ENCODE peak calls at places on chromosomes 13 and 19, in nine cellular contexts. A is H9, J is cardiac muscle cell, C is foreskin fibroblast, K is thoracic aorta, V is neural progenitor cell, R is ascending aorta, E is tibial nerve, M is OCI-LY7. O is an unnamed sample.

GRCh38 chr13:55664178-55664577 is 1476.5 kb upstream of the PRR20A start:
- DNase-seq in J (no peak), M (no peak), K (no peak), R (no peak), V (no peak), E (no peak), C (no peak), A (no peak), O (no peak)

GRCh38 chr13:37148501-37148900 is 43.0 kb upstream of the CSNK1A1L start:
- DNase-seq in V (no peak), E (no peak), A (no peak), R (no peak), J (no peak), K (no peak), C (no peak), M (no peak), O (no peak)

GRCh38 chr19:7978196-7978825 is 27.1 kb downstream of the ELAVL1 start:
- DNase-seq in V (peak), R (no peak), K (no peak), C (no peak), M (no peak), E (no peak), A (no peak), J (no peak), O (no peak)

GRCh38 chr13:59479629-59480028 is 684.1 kb downstream of the DIAPH3 start:
- DNase-seq in V (no peak), M (no peak), C (no peak), E (no peak), R (no peak), K (no peak), J (no peak), A (peak), O (no peak)

GRCh38 chr19:34990578-34991192 is 9.4 kb upstream of the GRAMD1A start:
- DNase-seq in J (no peak), K (no peak), R (no peak), V (no peak), M (no peak), E (no peak), A (no peak), C (no peak), O (no peak)

GRCh38 chr13:58926858-58927257 is 1236.9 kb downstream of the DIAPH3 start:
- DNase-seq in M (no peak), C (no peak), J (no peak), R (no peak), A (no peak), E (no peak), K (no peak), V (no peak), O (no peak)

GRCh38 chr19:7377196-7377595 is 28.5 kb downstream of the ARHGEF18 start:
- DNase-seq in J (no peak), K (no peak), C (no peak), M (no peak), A (no peak), R (no peak), V (no peak), E (no peak), O (no peak)

GRCh38 chr13:40697711-40698110 is 31.3 kb upstream of the FOXO1 start:
- DNase-seq in A (no peak), V (no peak), J (no peak), M (peak), R (no peak), E (no peak), K (no peak), C (no peak), O (no peak)

DNA sequence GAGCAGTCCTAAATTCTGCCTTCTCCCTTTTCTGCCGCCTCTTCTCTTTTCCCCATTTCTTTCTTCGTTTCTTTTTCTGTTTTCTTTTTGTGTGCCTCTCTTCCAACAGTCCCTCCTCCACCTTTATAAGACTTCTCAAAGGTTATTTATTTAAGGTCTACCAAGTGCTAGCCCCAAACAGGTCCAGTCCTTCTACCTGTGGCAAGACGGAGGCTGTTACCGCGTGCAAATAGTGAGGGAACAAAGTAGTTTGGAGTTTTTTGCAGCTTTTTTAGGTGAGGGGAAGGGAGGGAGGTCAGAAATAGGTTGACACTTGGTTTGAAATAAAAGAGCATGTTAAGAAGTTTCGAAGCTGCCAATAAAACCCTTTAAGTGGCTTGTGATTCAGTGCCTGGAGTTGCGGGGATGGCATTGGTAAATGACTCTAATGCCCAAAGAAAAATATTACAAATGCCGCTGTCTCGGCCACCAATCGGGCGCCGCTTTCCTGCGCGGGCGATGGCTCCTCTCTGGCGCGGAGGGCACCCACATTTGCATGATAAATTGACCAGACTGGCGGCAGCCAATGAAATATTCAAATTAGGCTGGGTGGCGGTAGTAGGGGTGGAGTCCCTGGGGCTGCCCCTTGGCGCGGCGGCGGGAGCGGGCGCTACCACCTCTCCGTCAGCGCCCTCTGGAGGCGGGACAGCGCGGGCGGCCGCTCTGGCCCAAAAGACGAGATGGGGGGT is 7.5 kb upstream of the TSHZ3 start:
- DNase-seq in C (no peak), J (peak), A (peak), V (peak), M (no peak), K (no peak), E (no peak), R (no peak), O (peak)
- TF ChIP-seq CTCF in C (no peak), J (peak), A (peak), V (peak), M (peak), K (peak), E (peak), R (peak), O (peak)

DNA sequence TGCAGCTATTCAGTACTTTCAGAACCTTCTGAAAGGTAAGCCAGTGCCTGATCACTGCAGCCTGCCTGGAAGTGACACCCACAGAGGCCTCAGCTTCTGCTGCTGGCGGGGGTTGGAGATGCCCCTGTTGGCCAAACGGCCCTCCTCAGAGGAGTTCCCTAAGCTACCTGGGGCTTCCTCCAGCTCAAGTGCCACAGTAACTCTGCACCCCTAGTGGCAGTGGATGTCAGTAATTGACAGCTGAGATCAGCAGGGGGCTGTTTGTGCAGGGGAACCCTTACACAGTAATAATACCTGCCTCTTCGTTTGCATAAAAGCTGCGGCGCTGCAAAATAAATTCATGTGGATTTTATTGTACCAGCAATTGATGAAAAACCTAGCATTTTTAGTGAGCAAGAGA is 28.9 kb downstream of the TDRD12 start:
- DNase-seq in K (no peak), R (no peak), A (no peak), J (no peak), E (no peak), V (peak), M (peak), C (no peak), O (no peak)
- TF ChIP-seq CTCF in K (no peak), R (no peak), A (peak), J (peak), E (no peak), V (peak), M (peak), C (no peak), O (peak)

DNA sequence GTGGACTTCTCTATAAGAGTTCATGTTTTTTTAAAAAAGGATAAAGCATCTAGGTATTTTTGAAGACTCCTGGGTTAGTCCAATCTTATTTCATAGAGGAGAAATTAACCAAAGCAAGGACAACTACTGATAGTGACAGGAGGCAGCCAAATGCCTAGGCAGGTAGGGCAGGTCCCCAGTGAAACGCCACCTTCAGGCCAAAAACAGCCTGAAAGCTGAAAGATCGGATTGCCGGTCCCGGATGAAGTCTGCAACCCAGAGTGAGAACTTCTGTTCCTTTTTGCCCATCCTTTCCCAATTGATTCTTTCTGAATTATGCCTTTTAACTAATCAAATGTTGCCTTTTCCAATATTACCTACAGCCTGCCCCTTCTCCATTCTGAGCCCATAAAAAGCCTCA is 6.1 kb upstream of the GGACT start:
- DNase-seq in R (no peak), J (peak), K (no peak), M (no peak), V (peak), A (peak), C (no peak), E (no peak), O (peak)
- TF ChIP-seq CTCF in R (no peak), J (peak), K (no peak), M (peak), V (peak), A (peak), C (peak), E (no peak), O (peak)

GRCh38 chr13:100689191-100689590 is 14.6 kb upstream of the TMTC4 start:
- DNase-seq in K (no peak), R (no peak), E (no peak), J (no peak), V (no peak), M (no peak), A (no peak), C (no peak), O (no peak)

DNA sequence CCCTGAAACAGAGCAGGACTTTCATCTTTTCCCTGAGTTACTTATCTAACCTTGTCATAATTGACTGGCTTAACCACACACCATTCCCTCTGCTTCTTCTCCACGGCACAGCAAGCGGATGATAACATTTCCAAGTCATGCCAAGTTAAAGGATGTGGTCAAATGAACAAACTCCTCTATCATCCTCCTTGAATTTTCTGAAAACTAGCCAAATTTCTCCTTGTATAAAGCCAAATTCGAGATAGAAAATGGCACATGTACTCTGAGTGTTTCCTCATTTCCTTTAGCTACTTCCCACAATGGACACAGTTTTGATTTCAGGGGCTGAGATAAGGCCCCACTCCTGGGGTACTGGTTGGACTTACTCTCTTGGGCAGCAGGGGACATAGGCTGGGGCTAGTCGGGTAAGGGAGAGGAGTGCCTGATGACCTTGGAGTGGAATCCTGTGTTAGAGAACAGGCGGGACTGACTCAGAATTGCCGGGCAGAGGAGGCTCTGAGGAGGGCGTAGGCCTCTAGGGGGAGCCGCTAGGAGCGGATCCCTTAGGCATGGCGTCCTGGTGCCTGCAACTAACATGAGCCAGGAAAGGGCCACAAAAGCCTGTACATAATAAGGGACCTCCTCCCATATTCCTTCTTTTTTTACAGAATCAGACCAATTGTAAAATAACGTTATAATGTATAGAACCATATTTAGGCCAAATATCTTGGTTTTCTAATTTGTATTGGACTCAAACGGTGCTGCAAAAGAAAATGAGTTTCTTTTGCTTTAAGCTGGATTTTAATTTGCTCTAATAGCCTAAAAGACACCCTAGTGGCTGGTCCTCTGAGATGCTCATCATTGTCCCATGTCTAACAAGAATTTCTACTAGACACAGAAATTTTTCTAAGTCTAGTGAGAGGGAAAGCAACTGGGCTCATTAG is 20.4 kb upstream of the TMTC4 start:
- DNase-seq in J (peak), K (no peak), C (peak), E (no peak), M (no peak), V (peak), A (peak), R (no peak), O (peak)
- TF ChIP-seq CTCF in J (peak), K (no peak), C (peak), E (no peak), M (peak), V (peak), A (peak), R (no peak), O (peak)

GRCh38 chr19:46115396-46116109 is 8.9 kb downstream of the IGFL3 start:
- DNase-seq in E (no peak), R (no peak), M (no peak), V (no peak), A (no peak), C (peak), J (no peak), K (no peak), O (no peak)
- TF ChIP-seq CTCF in E (no peak), R (no peak), M (no peak), V (no peak), A (no peak), C (no peak), J (no peak), K (no peak), O (no peak)

GRCh38 chr19:13841339-13842293 is 35.3 kb upstream of the NANOS3 start:
- DNase-seq in R (peak), C (no peak), M (no peak), V (no peak), J (no peak), E (no peak), A (peak), K (no peak), O (no peak)

GRCh38 chr19:13844130-13844631 is 32.8 kb upstream of the NANOS3 start:
- DNase-seq in J (no peak), E (no peak), K (no peak), C (no peak), R (no peak), M (no peak), A (no peak), V (no peak), O (no peak)

GRCh38 chr19:13843104-13843921 is 33.6 kb upstream of the NANOS3 start:
- DNase-seq in M (no peak), R (peak), A (peak), J (peak), E (no peak), C (peak), V (peak), K (no peak), O (peak)

GRCh38 chr19:13840751-13841338 is 36.1 kb upstream of the NANOS3 start:
- DNase-seq in R (no peak), V (no peak), J (no peak), E (no peak), K (no peak), M (no peak), A (no peak), C (no peak), O (no peak)

DNA sequence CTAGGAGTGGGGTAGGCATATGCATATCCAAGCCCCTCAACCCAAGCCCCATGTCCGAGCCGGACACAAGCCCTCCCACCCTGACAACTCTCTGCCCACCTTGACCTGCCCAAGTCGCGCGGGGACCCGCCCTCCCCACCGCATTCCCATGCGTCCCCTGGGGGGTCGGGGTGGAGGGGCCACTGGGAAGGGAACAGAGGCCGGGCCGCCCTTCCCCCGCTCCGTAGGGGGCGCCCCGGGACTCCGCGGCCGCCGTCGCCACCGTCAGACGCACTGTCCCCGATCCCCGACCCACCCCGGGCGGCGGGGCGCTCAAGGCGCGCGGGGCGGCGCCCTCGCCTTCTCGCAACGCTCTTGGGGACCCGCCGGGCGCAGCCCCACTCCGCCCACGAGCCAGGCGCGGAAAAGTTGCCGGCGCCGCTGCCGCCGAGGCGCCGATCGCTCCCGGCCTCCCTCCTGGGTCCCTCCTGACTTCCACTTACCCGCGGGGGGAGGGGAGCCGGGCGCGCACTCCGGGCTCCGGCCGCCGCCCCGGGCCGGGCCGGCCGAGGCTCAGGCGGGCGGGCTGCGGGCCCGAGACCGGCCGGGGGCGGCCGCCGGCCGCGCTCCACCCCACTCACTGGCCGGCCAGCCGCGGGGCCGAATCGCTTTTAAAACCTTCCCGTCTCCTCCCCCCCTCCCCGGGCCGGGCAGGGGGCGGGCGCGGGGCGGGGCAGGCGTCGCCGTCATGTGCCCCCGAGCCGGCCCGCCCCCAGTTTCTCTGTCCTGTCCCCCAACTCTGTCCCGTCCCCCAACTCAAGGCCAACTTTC is 34.4 kb upstream of the NANOS3 start:
- DNase-seq in V (peak), C (peak), K (peak), A (peak), M (peak), E (peak), J (peak), R (peak), O (peak)
- TF ChIP-seq CTCF in V (peak), C (no peak), K (no peak), A (peak), M (peak), E (no peak), J (no peak), R (no peak), O (no peak)

DNA sequence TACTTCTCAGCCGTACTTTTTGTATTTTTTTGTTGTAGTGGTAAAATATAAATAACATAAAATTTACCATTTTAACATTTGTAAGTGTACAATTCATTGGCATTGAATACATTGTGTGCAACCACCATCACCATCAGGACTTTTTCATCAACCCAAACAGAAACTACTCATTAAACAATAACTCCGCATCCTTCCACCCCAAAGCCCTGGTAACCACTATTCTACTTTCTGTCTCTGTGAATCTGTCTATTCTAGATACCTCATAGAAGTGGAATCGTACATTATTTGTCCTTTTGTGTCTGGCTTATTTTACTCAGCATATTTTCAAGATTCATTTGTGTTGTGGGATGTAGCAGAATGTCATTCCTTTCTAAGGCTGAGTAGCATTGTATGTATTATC is 38.5 kb downstream of the USPL1 start:
- DNase-seq in M (no peak), A (no peak), K (no peak), V (no peak), E (no peak), C (no peak), J (no peak), R (no peak), O (no peak)
- TF ChIP-seq CTCF in M (no peak), A (no peak), K (no peak), V (no peak), E (no peak), C (no peak), J (no peak), R (no peak), O (no peak)

GRCh38 chr19:1590641-1591397 is 1.8 kb downstream of the MBD3 start:
- DNase-seq in K (no peak), V (peak), M (peak), E (no peak), J (peak), C (no peak), R (no peak), A (peak), O (no peak)
- TF ChIP-seq CTCF in K (no peak), V (peak), M (peak), E (no peak), J (peak), C (peak), R (no peak), A (peak), O (no peak)

DNA sequence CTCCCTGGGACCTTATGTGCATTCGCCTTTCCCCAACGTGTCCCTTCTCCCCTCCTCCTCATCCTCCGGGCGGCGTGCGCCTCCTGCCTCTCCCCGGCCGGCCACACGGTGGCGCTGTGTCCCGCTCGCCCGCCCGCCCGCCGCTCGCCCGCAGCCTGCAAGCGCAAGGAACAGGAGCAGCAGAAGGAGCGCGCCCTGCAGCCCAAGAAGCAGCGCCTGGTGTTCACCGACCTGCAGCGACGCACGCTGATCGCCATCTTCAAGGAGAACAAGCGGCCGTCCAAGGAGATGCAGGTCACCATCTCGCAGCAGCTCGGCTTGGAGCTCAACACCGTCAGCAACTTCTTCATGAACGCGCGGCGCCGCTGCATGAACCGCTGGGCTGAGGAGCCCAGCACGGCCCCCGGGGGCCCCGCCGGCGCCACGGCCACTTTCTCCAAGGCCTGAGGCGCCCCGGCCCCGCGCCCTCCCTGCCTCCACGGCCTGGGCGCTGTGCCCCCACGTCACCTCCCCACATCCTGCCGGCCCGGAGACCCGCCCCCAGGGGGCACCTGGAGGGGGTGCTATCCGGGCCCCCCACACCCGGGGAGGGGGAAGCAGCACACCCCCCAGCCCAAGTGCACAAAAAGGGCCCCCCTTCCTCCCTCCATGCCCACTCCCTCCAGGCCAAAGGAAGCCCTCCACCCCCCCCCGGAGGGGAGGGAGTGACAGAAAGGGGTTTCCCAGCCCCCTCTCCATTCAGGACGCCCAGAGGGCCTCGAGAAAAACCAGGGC is 21.9 kb downstream of the ONECUT3 start:
- DNase-seq in E (no peak), K (no peak), M (peak), J (no peak), C (no peak), R (no peak), A (peak), V (no peak), O (no peak)
- TF ChIP-seq CTCF in E (peak), K (peak), M (peak), J (peak), C (peak), R (no peak), A (peak), V (peak), O (peak)

O was measured in nephron progenitor cell.